ENCODE peak calls at places on chromosomes 7 and 10, in ten cellular contexts. One of them, this sample, is unnamed.

GRCh38 chr10:131736321-131736980 is 164.4 kb upstream of the PPP2R2D start:
- DNase-seq in activated gamma-delta T cell treated with Interleukin-2 at 50 U/mL for 16 hours: no peak
- DNase-seq in choroid plexus epithelial cell: no peak
- DNase-seq in activated CD4-positive, alpha-beta T cell treated with anti-CD3 and anti-CD28 coated beads, Interleukin-2, amount 10 ng/mL, durations not matched to agents 7 days and 5 days: no peak
- DNase-seq in lower leg skin: peak; percentile 80
- DNase-seq in lung microvascular endothelial cell: no peak
- DNase-seq in occipital lobe: no peak
- DNase-seq in COR-L47: no peak
- DNase-seq in NCI-H1092: no peak
- DNase-seq in sigmoid colon: peak; percentile 59
- DNase-seq in this sample: no peak

GRCh38 chr7:12557282-12557681 is 13.2 kb upstream of the SCIN start:
- DNase-seq in activated CD4-positive, alpha-beta T cell treated with anti-CD3 and anti-CD28 coated beads, Interleukin-2, amount 10 ng/mL, durations not matched to agents 7 days and 5 days: no peak
- DNase-seq in lung microvascular endothelial cell: no peak
- DNase-seq in activated gamma-delta T cell treated with Interleukin-2 at 50 U/mL for 16 hours: no peak
- DNase-seq in choroid plexus epithelial cell: no peak
- DNase-seq in sigmoid colon: no peak
- DNase-seq in NCI-H1092: no peak
- DNase-seq in occipital lobe: no peak
- DNase-seq in lower leg skin: no peak
- DNase-seq in COR-L47: no peak
- DNase-seq in this sample: no peak

GRCh38 chr7:22921386-22922086 is 92.4 kb downstream of the HYCC1 start:
- DNase-seq in lung microvascular endothelial cell: no peak
- DNase-seq in activated CD4-positive, alpha-beta T cell treated with anti-CD3 and anti-CD28 coated beads, Interleukin-2, amount 10 ng/mL, durations not matched to agents 7 days and 5 days: no peak
- DNase-seq in activated gamma-delta T cell treated with Interleukin-2 at 50 U/mL for 16 hours: no peak
- DNase-seq in COR-L47: no peak
- DNase-seq in lower leg skin: no peak
- DNase-seq in choroid plexus epithelial cell: no peak
- DNase-seq in NCI-H1092: no peak
- DNase-seq in sigmoid colon: no peak
- DNase-seq in occipital lobe: no peak
- DNase-seq in this sample: no peak

GRCh38 chr7:111384065-111384891 is 178.0 kb downstream of the IMMP2L start:
- DNase-seq in activated gamma-delta T cell treated with Interleukin-2 at 50 U/mL for 16 hours: no peak
- DNase-seq in COR-L47: no peak
- DNase-seq in NCI-H1092: no peak
- DNase-seq in choroid plexus epithelial cell: peak; percentile 74
- DNase-seq in lung microvascular endothelial cell: peak; percentile 8
- DNase-seq in sigmoid colon: no peak
- DNase-seq in occipital lobe: no peak
- DNase-seq in lower leg skin: no peak
- DNase-seq in activated CD4-positive, alpha-beta T cell treated with anti-CD3 and anti-CD28 coated beads, Interleukin-2, amount 10 ng/mL, durations not matched to agents 7 days and 5 days: no peak
- DNase-seq in this sample: no peak

GRCh38 chr10:124569623-124570470 is 108.2 kb downstream of the LHPP start:
- DNase-seq in choroid plexus epithelial cell: no peak
- DNase-seq in lower leg skin: no peak
- DNase-seq in activated gamma-delta T cell treated with Interleukin-2 at 50 U/mL for 16 hours: no peak
- DNase-seq in NCI-H1092: no peak
- DNase-seq in activated CD4-positive, alpha-beta T cell treated with anti-CD3 and anti-CD28 coated beads, Interleukin-2, amount 10 ng/mL, durations not matched to agents 7 days and 5 days: no peak
- DNase-seq in sigmoid colon: peak; percentile 29
- DNase-seq in lung microvascular endothelial cell: no peak
- DNase-seq in occipital lobe: no peak
- DNase-seq in COR-L47: no peak
- DNase-seq in this sample: no peak

GRCh38 chr10:84654671-84655070 is 326.3 kb downstream of the CCSER2 start:
- DNase-seq in choroid plexus epithelial cell: no peak
- DNase-seq in sigmoid colon: no peak
- DNase-seq in NCI-H1092: no peak
- DNase-seq in lower leg skin: no peak
- DNase-seq in activated CD4-positive, alpha-beta T cell treated with anti-CD3 and anti-CD28 coated beads, Interleukin-2, amount 10 ng/mL, durations not matched to agents 7 days and 5 days: no peak
- DNase-seq in lung microvascular endothelial cell: no peak
- DNase-seq in COR-L47: no peak
- DNase-seq in occipital lobe: no peak
- DNase-seq in activated gamma-delta T cell treated with Interleukin-2 at 50 U/mL for 16 hours: no peak
- DNase-seq in this sample: no peak

GRCh38 chr7:25028370-25028971 is 48.5 kb upstream of the OSBPL3 start:
- DNase-seq in occipital lobe: no peak
- DNase-seq in NCI-H1092: no peak
- DNase-seq in COR-L47: peak; percentile 72
- DNase-seq in sigmoid colon: no peak
- DNase-seq in choroid plexus epithelial cell: peak; percentile 86
- DNase-seq in lower leg skin: no peak
- DNase-seq in lung microvascular endothelial cell: peak; percentile 67
- DNase-seq in activated CD4-positive, alpha-beta T cell treated with anti-CD3 and anti-CD28 coated beads, Interleukin-2, amount 10 ng/mL, durations not matched to agents 7 days and 5 days: peak; percentile 53
- DNase-seq in activated gamma-delta T cell treated with Interleukin-2 at 50 U/mL for 16 hours: no peak
- DNase-seq in this sample: peak; percentile 87

GRCh38 chr7:1973321-1974251 is 259.2 kb downstream of the MAD1L1 start:
- DNase-seq in sigmoid colon: no peak
- DNase-seq in lung microvascular endothelial cell: no peak
- DNase-seq in activated CD4-positive, alpha-beta T cell treated with anti-CD3 and anti-CD28 coated beads, Interleukin-2, amount 10 ng/mL, durations not matched to agents 7 days and 5 days: no peak
- DNase-seq in NCI-H1092: no peak
- DNase-seq in occipital lobe: no peak
- DNase-seq in choroid plexus epithelial cell: no peak
- DNase-seq in COR-L47: no peak
- DNase-seq in lower leg skin: no peak
- DNase-seq in activated gamma-delta T cell treated with Interleukin-2 at 50 U/mL for 16 hours: no peak
- DNase-seq in this sample: no peak

GRCh38 chr10:13922591-13922990 is 335.8 kb downstream of the PRPF18 start:
- DNase-seq in activated gamma-delta T cell treated with Interleukin-2 at 50 U/mL for 16 hours: no peak
- DNase-seq in choroid plexus epithelial cell: peak; percentile 26
- DNase-seq in sigmoid colon: no peak
- DNase-seq in lower leg skin: no peak
- DNase-seq in COR-L47: no peak
- DNase-seq in occipital lobe: no peak
- DNase-seq in activated CD4-positive, alpha-beta T cell treated with anti-CD3 and anti-CD28 coated beads, Interleukin-2, amount 10 ng/mL, durations not matched to agents 7 days and 5 days: no peak
- DNase-seq in NCI-H1092: no peak
- DNase-seq in lung microvascular endothelial cell: peak; percentile 10
- DNase-seq in this sample: no peak